ENCODE peak calls at places on chromosomes 2 and 18, in six cellular contexts. Z is SK-N-SH, S is H1, O is K562, P is HepG2, W is GM12878. I is an unnamed sample. For H3K4me1, the result is how much of the 10 kb centered on the place peaks cover.

GRCh38 chr2:26572589-26572988 is 68.6 kb downstream of the CIB4 start:
- DNase-seq in Z (no peak), S (no peak), O (no peak), P (no peak), W (no peak), I (no peak)

GRCh38 chr2:55168221-55169154 is 63.6 kb downstream of the CLHC1 start:
- DNase-seq in Z (peak), S (no peak), O (no peak), P (peak), W (no peak), I (peak)

GRCh38 chr2:162582357-162582798 is 238.4 kb downstream of the GCA start:
- DNase-seq in Z (no peak), S (no peak), O (no peak), P (peak), W (no peak), I (no peak)

GRCh38 chr2:190881074-190881479 is 456 bp downstream of the GLS start:
- DNase-seq in Z (peak), S (no peak), O (no peak), P (no peak), W (no peak), I (no peak)

GRCh38 chr2:18639756-18640453 is 50.5 kb upstream of the NT5C1B start:
- DNase-seq in Z (no peak), S (no peak), O (no peak), P (no peak), W (no peak), I (no peak)

GRCh38 chr2:168443818-168444217 is 12.3 kb upstream of the CERS6 start:
- DNase-seq in Z (no peak), S (no peak), O (no peak), P (no peak), W (no peak), I (no peak)

GRCh38 chr2:192029089-192029488 is 165.6 kb downstream of the TMEFF2 start:
- DNase-seq in Z (no peak), S (peak), O (peak), P (no peak), W (no peak), I (peak)

GRCh38 chr18:57461652-57462269 is 26.6 kb downstream of the ONECUT2 start:
- DNase-seq in Z (no peak), S (no peak), O (no peak), P (no peak), W (no peak), I (no peak)

GRCh38 chr2:23637011-23637778 is 252.2 kb downstream of the KLHL29 start:
- DNase-seq in Z (peak), S (no peak), O (no peak), P (no peak), W (no peak), I (no peak)

GRCh38 chr18:59629894-59630293 is 67.3 kb downstream of the CCBE1 start:
- DNase-seq in Z (no peak), S (no peak), O (no peak), P (no peak), W (no peak), I (no peak)

GRCh38 chr18:55699233-55699765 is 111.3 kb upstream of the TCF4 start:
- DNase-seq in Z (no peak), S (no peak), O (no peak), P (no peak), W (no peak), I (no peak)

GRCh38 chr2:86375623-86376022 is 38.2 kb upstream of the REEP1 start:
- DNase-seq in Z (no peak), S (no peak), O (no peak), P (no peak), W (no peak), I (no peak)
- TF ChIP-seq SIN3A in Z (no peak), S (no peak), O (no peak), P (no peak), W (no peak), I (no peak)

DNA sequence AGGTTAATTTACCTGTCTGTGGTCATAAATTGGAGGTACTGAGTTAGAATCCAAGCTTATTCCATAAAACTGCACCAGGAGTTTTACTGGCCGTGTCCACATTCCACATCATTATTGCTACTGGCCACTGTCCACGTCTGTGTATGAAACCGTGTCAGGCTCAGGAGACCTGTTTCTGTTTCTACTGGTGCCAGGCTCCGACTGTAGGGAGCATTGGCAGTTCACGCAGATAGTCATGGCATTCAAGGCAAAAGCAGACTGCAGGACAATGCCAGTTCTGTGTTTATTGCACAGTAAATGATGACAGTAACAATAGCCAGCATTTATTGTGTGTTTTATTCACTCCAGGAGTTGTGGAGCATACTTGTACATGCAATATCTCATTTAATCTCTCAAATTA is 55.2 kb downstream of the MAP4K4 start:
- DNase-seq in Z (no peak), S (no peak), O (no peak), P (no peak), W (no peak), I (no peak)
- H3K4me1 ChIP-seq in Z (under half), S (under half), O (under half), P (half or more), W (under half), I (under half)

DNA sequence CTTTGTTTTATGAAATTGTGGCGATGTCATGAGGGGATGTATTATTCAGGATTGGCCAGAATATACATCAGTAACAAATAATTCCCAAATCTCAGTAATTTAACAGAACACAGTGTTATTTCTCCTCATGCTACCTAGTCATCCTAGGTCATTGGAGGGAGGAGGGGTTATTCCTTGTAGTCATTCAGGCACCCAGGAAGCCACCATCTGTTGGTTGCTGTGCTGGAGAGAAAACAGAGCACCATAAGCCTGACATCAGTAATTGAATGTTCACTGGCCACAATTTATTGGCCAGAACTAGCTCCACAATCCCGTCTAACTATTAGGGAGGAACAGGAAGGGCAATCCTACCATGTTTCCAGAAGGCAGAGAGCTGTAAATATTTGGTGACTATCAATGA is 303.5 kb upstream of the CELF4 start:
- DNase-seq in Z (no peak), S (no peak), O (no peak), P (no peak), W (no peak), I (no peak)
- TF ChIP-seq YY1 in Z (no peak), S (no peak), O (no peak), P (no peak), W (no peak), I (no peak)

GRCh38 chr18:48794251-48794970 is 156.4 kb downstream of the SMAD7 start:
- DNase-seq in Z (peak), S (no peak), O (no peak), P (no peak), W (no peak), I (no peak)
- TF ChIP-seq SIN3A in Z (no peak), S (no peak), O (no peak), P (no peak), W (no peak), I (no peak)

DNA sequence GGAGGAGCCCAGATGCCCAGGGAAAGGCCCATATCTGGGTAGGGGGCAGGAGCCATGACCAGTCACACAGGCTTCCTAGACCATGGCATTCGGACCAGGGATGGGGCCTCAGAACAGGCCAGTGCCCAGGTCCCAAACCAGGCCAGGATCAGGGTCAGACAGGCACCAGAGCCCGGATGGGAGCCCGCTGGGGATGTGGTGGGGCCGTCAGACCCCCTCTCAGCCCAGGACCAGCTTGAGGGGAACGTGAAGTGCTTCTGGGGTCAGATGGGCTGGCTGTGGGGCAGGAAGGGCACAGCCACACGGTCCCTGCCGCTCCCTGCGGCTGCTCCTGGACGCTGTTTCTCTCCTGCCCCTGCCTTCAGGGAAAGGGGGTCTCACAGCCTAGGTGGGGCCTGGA is 39.1 kb downstream of the SNED1 start:
- DNase-seq in Z (no peak), S (no peak), O (no peak), P (no peak), W (no peak), I (no peak)
- H3K4me1 ChIP-seq in Z (under half), S (under half), O (under half), P (under half), W (under half), I (under half)

GRCh38 chr2:221095381-221095780 is 476.7 kb downstream of the EPHA4 start:
- DNase-seq in Z (no peak), S (no peak), O (no peak), P (no peak), W (no peak), I (no peak)
- TF ChIP-seq YY1 in Z (no peak), S (no peak), O (no peak), P (no peak), W (no peak), I (no peak)

DNA sequence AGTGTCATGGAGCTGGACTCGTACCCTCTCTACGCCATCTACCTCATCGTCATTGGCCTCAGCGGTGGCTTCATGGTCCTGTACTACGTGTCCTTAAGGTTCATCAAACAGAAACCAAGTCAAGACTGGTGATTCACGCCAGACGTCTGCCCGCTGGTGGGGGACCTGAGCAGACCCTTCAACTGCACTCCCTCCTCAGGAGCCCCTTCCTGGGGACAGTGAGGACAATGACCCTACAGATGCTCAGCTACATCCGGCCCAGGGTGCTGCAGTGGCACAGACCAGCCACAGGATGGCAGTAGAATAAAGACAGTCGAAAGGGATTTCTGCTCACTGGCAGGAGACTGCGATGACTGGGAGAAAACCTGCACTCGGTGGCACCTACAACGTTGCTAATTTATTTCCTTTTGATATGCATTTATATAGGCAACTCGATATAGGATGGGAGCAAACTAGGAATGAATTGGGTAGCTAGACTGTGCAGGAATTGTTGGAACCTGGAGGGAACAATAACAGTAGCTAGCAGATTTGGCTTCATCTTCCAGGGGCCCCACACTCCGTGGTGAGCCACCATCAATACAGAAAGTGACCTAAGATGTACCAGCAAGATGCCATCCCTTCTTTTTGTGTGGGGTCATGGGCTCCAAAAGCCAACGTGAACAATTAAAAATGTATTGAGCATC is 39.2 kb downstream of the ABCG8 start:
- DNase-seq in Z (peak), S (peak), O (peak), P (peak), W (peak), I (peak)
- TF ChIP-seq SIN3A in Z (no peak), S (no peak), O (no peak), P (no peak), W (no peak), I (no peak)

DNA sequence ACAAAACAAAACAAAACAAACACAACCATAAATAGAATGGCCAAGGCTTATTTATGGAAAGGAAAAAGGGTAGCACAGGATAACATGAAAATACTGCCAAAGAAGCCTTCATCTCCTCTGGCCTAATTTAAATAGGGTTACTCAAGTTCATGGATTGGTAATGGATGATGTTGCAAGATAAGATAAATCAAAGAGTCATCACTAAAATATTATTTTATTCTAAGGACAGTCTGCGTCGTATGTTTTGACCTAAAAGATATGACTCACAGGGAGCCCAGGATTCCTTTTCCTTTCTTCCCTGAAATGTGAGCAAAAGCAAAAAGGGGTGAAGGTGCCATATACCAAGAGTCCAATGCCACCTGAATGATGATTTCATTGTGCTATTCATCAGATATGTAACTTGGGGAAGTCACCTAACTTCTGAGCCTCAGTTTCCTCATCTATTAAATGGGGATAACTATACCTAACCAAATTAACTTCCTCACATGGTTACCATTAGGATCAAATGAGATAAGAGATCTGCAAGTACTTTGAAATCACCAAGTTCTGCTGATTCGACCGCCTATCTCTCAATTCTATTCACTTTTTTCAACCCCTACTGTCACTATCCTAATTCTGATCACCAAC is 137.7 kb downstream of the THADA start:
- DNase-seq in Z (no peak), S (no peak), O (no peak), P (no peak), W (no peak), I (no peak)
- H3K4me1 ChIP-seq in Z (under half), S (under half), O (under half), P (half or more), W (half or more), I (half or more)

I was measured in HCT116.